ENCODE peak calls at places on chromosomes 1 and 21, in four cellular contexts. B is CD8-positive, alpha-beta memory T cell; S is stimulated activated CD8-positive, alpha-beta memory T cell treated with anti-CD3 and anti-CD28 coated beads, Interleukin-4, amount 100 ng/mL, for 4 hours; X is stimulated activated CD4-positive, alpha-beta T cell treated with anti-CD3 and anti-CD28 coated beads, Interleukin-12 subunit alpha, Interleukin-12 subunit beta, amount 100 ng/mL, for 48 hours. G is an unnamed sample.
A peak's percentile ranks its signal among the peaks of the same experiment; 100 is the strongest.

GRCh38 chr21:17387030-17387617 is 125.7 kb upstream of the CXADR start:
- DNase-seq in B (peak; percentile 51), X (peak; percentile 69), S (peak; percentile 9), G (peak; percentile 76)

GRCh38 chr1:54110991-54111390 is 41.8 kb downstream of the CDCP2 start:
- DNase-seq in B (no peak), S (no peak), X (no peak), G (no peak)

GRCh38 chr1:231039161-231040018 is 664 bp downstream of the FAM89A start:
- DNase-seq in B (peak; percentile 51), S (no peak), X (no peak), G (peak; percentile 69)

GRCh38 chr1:52929019-52929418 is 1.9 kb downstream of the SCP2 start:
- DNase-seq in S (no peak), B (no peak), X (no peak), G (no peak)

GRCh38 chr1:98086156-98086555 is 165.3 kb upstream of the DPYD start:
- DNase-seq in X (no peak), B (no peak), S (no peak), G (peak; percentile 55)

GRCh38 chr21:35764586-35764985 is 295.7 kb downstream of the SETD4 start:
- DNase-seq in X (no peak), B (no peak), S (no peak), G (no peak)

GRCh38 chr1:235901461-235901860 is 34.8 kb upstream of the LYST start:
- DNase-seq in S (no peak), X (no peak), B (no peak), G (no peak)

GRCh38 chr1:160758525-160758924 is 19.5 kb downstream of the SLAMF7 start:
- DNase-seq in S (no peak), B (no peak), X (no peak), G (no peak)

G was measured in cardiac muscle cell.